ENCODE peak calls at places on chromosome 2, in four cellular contexts. I, W, R and H are unnamed samples.

GRCh38 chr2:135951071-135951583 is 34.3 kb downstream of the DARS1 start:
- DNase-seq in W (no peak), I (no peak), R (no peak), H (no peak)

GRCh38 chr2:1990724-1991123 is 246.4 kb upstream of the PXDN start:
- DNase-seq in W (no peak), I (no peak), R (no peak), H (no peak)

GRCh38 chr2:31511376-31511775 is 69.4 kb downstream of the SRD5A2 start:
- DNase-seq in I (no peak), W (no peak), R (no peak), H (no peak)

GRCh38 chr2:240579771-240580614 is 6.5 kb upstream of the CAPN10 start:
- DNase-seq in W (peak; percentile 83), I (peak; percentile 89), R (no peak), H (peak; percentile 95)

GRCh38 chr2:36438454-36438977 is 82.9 kb downstream of the CRIM1 start:
- DNase-seq in I (peak; percentile 99), W (peak; percentile 53), R (no peak), H (peak; percentile 98)

GRCh38 chr2:3197308-3197707 is 180.3 kb downstream of the EIPR1 start:
- DNase-seq in R (no peak), W (no peak), I (no peak), H (no peak)

GRCh38 chr2:102301867-102302362 is 9.4 kb upstream of the IL1RL1 start:
- DNase-seq in R (peak; percentile 17), I (peak; percentile 32), W (no peak), H (peak; percentile 59)

GRCh38 chr2:3667151-3667631 is 9.2 kb downstream of the ALLC start:
- DNase-seq in I (peak; percentile 92), W (no peak), R (no peak), H (no peak)

GRCh38 chr2:191601060-191601459 is 76.9 kb upstream of the NABP1 start:
- DNase-seq in W (no peak), R (no peak), I (no peak), H (no peak)

GRCh38 chr2:241157841-241158545 is 7.7 kb downstream of the PPP1R7 start:
- DNase-seq in I (peak; percentile 71), R (no peak), W (no peak), H (peak; percentile 20)

GRCh38 chr2:166233244-166233643 is 105.4 kb upstream of the SCN1A start:
- DNase-seq in I (no peak), R (no peak), W (no peak), H (no peak)

GRCh38 chr2:73111300-73112025 is 1.3 kb downstream of the RAB11FIP5 start:
- DNase-seq in R (peak; percentile 24), I (no peak), W (peak; percentile 19), H (peak; percentile 70)

GRCh38 chr2:68135448-68136320 is 22.0 kb upstream of the PNO1 start:
- DNase-seq in I (no peak), R (no peak), W (no peak), H (no peak)

GRCh38 chr2:171226471-171226870 is 65.8 kb upstream of the TLK1 start:
- DNase-seq in R (no peak), I (no peak), W (no peak), H (no peak)

GRCh38 chr2:28952806-28953190 is 28.3 kb upstream of the TOGARAM2 start:
- DNase-seq in W (no peak), R (no peak), I (no peak), H (no peak)

GRCh38 chr2:112137516-112138142 is 556 bp upstream of the FBLN7 start:
- DNase-seq in R (no peak), W (peak; percentile 80), I (peak; percentile 37), H (peak; percentile 30)

GRCh38 chr2:179675435-179675834 is 186.0 kb downstream of the ZNF385B start:
- DNase-seq in I (no peak), W (no peak), R (no peak), H (no peak)

GRCh38 chr2:189506514-189506976 is 65.3 kb downstream of the WDR75 start:
- DNase-seq in I (peak; percentile 47), R (no peak), W (peak; percentile 44), H (peak; percentile 38)

GRCh38 chr2:186515376-186515775 is 29.3 kb downstream of the ZC3H15 start:
- DNase-seq in W (no peak), I (no peak), R (no peak), H (peak; percentile 28)

GRCh38 chr2:124804014-124804940 is 779.2 kb downstream of the CNTNAP5 start:
- DNase-seq in I (peak; percentile 25), R (peak; percentile 49), W (no peak), H (peak; percentile 63)

GRCh38 chr2:138997849-138998517 is 217.8 kb upstream of the NXPH2 start:
- DNase-seq in W (no peak), R (no peak), I (no peak), H (peak; percentile 3)

GRCh38 chr2:150063950-150064549 is 423.4 kb downstream of the RND3 start:
- DNase-seq in I (no peak), W (no peak), R (peak; percentile 14), H (no peak)

GRCh38 chr2:68684197-68684596 is 40.8 kb downstream of the PROKR1 start:
- DNase-seq in W (no peak), R (no peak), I (no peak), H (no peak)

GRCh38 chr2:3198119-3198518 is 179.5 kb downstream of the EIPR1 start:
- DNase-seq in I (no peak), W (no peak), R (peak; percentile 30), H (no peak)

GRCh38 chr2:127661072-127661618 is 14.2 kb downstream of the LIMS2 start:
- DNase-seq in R (no peak), W (no peak), I (peak; percentile 24), H (peak; percentile 85)

GRCh38 chr2:73992036-73992435 is 7.3 kb downstream of the TET3 start:
- DNase-seq in W (no peak), R (no peak), I (no peak), H (no peak)

GRCh38 chr2:149192425-149192824 is 138.0 kb upstream of the LYPD6 start:
- DNase-seq in I (no peak), W (no peak), R (no peak), H (no peak)

GRCh38 chr2:30306522-30306921 is 75.2 kb downstream of the LBH start:
- DNase-seq in I (peak; percentile 60), W (no peak), R (no peak), H (no peak)

GRCh38 chr2:42792087-42792582 is 248 bp downstream of the HAAO start:
- DNase-seq in I (no peak), R (no peak), W (no peak), H (no peak)

GRCh38 chr2:60614319-60614718 is 60.9 kb upstream of the BCL11A start:
- DNase-seq in I (no peak), R (no peak), W (peak; percentile 54), H (no peak)
- H3K4me3 ChIP-seq in I (no peak overlapping the region), R (no peak overlapping the region), W (no peak overlapping the region), H (no peak overlapping the region)

DNA sequence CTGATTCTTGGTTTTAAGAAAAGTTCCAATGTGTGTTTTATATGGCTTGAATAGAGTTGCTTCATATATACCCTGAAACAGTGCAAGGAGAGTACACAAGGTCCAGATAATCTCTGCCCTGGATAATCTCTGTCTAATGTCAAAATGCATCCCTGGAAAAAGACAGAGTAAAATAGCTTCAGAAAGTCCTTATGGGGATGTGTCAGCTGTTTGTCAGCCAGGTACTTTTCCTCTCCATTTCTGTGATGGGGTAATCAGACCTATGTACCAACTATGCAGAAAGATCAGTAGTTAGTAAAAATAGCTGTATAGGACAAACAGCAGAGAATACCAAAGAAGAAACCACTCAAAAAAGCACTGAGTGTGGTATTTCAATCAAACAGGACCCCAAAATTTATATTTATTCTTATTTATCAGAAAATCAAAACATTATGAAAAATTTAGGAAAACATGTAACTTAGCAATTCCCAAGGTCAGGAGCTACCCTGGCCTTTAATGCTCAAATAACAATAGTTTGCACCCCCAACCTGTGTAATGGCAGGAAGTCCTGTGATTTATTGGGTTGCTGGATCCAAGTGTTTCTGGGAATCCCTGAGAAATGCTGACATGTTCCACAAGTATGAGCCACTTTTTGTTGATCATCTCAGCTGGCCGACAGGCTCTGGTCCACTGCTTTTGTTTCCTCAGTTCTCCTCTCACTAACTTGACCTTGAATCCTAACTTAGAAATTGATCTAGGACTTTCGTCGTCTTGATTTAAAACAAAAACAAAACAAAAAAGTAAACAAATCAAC is 69.6 kb downstream of the MDH1 start:
- DNase-seq in W (no peak), I (peak; percentile 31), R (no peak), H (peak; percentile 34)
- H2BK120ac ChIP-seq in W (no peak overlapping the region), I (no peak overlapping the region), R (no peak overlapping the region), H (no peak overlapping the region)

GRCh38 chr2:105836840-105837692 is 92.4 kb downstream of the NCK2 start:
- DNase-seq in I (no peak), R (no peak), W (no peak), H (no peak)

GRCh38 chr2:105841551-105841950 is 96.8 kb downstream of the NCK2 start:
- DNase-seq in I (no peak), W (no peak), R (no peak), H (no peak)

GRCh38 chr2:105842555-105842954 is 97.8 kb downstream of the NCK2 start:
- DNase-seq in W (no peak), R (no peak), I (no peak), H (no peak)

GRCh38 chr2:105840933-105841332 is 96.2 kb downstream of the NCK2 start:
- DNase-seq in R (no peak), W (no peak), I (no peak), H (no peak)

DNA sequence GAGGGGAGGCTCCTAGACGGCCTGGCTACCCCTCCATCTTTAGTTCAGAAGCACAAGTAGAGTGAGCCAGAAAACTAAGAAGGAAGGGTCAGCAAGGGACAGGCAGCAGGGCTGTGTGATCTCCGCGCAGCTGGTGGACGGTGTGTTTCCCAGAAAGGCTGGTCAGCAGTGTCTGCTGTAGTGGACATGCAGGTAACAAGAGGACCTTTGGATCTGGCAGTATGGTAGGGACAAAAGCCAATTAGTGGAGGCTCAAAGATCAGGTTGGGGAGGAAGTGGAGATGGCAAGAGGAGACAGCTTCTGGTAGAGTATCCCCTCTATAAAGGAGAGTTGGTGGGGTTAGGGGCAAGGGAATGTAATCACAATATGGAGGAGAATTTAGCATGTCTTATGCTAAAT is 95.1 kb downstream of the NCK2 start:
- DNase-seq in R (no peak), I (no peak), W (no peak), H (no peak)
- H2AK5ac ChIP-seq in R (no peak overlapping the region), I (no peak overlapping the region), W (no peak overlapping the region), H (no peak overlapping the region)

GRCh38 chr2:32976409-32977063 is 29.8 kb downstream of the LTBP1 start:
- DNase-seq in R (no peak), I (no peak), W (no peak), H (no peak)
- H3K4me3 ChIP-seq in R (no peak overlapping the region), I (no peak overlapping the region), W (no peak overlapping the region), H (no peak overlapping the region)